ENCODE peak calls at places on chromosomes 16 and 17, in four cellular contexts. W is A549, Q is ovary, R is GM12878. P is an unnamed sample.
A peak's percentile ranks its signal among the peaks of the same experiment; 100 is the strongest.

GRCh38 chr16:53789159-53789558 is 85.2 kb downstream of the FTO start:
- DNase-seq in W (no peak), Q (no peak), R (no peak), P (no peak)

GRCh38 chr16:82425661-82426060 is 201.1 kb upstream of the CDH13 start:
- DNase-seq in W (no peak), Q (no peak), R (no peak), P (no peak)

GRCh38 chr16:21994856-21995465 is 6.0 kb downstream of the PDZD9 start:
- DNase-seq in W (no peak), Q (no peak), R (no peak), P (no peak)

GRCh38 chr17:43482103-43483012 is 1.4 kb upstream of the DHX8 start:
- DNase-seq in W (no peak), Q (peak; percentile 41), R (no peak), P (no peak)

GRCh38 chr16:48498761-48499600 is 111.0 kb downstream of the N4BP1 start:
- DNase-seq in W (no peak), Q (peak; percentile 53), R (no peak), P (peak; percentile 58)

GRCh38 chr17:62824290-62825135 is 16.4 kb upstream of the MARCHF10 start:
- DNase-seq in W (peak; percentile 66), Q (no peak), R (no peak), P (no peak)

GRCh38 chr16:73616186-73616585 is 568.3 kb upstream of the ZFHX3 start:
- DNase-seq in W (no peak), Q (no peak), R (no peak), P (no peak)

GRCh38 chr16:88784074-88784855 is 755 bp downstream of the PIEZO1 start:
- DNase-seq in W (peak; percentile 83), Q (peak; percentile 82), R (no peak), P (peak; percentile 77)

GRCh38 chr16:67571981-67572431 is 9.7 kb downstream of the CTCF start:
- DNase-seq in W (no peak), Q (no peak), R (no peak), P (no peak)

GRCh38 chr17:78485416-78486168 is 91.6 kb downstream of the DNAH17 start:
- DNase-seq in W (no peak), Q (no peak), R (no peak), P (no peak)

GRCh38 chr17:38706625-38707298 is 1.7 kb downstream of the MLLT6 start:
- DNase-seq in W (no peak), Q (no peak), R (no peak), P (no peak)

GRCh38 chr17:37358098-37358829 is 17.5 kb upstream of the C17orf78 start:
- DNase-seq in W (peak; percentile 82), Q (peak; percentile 71), R (no peak), P (peak; percentile 56)

GRCh38 chr17:42347198-42347597 is 41.0 kb downstream of the STAT3 start:
- DNase-seq in W (no peak), Q (no peak), R (no peak), P (no peak)

GRCh38 chr17:79413591-79413990 is 197.3 kb downstream of the RBFOX3 start:
- DNase-seq in W (no peak), Q (no peak), R (no peak), P (peak; percentile 62)

GRCh38 chr17:50371526-50371925 is 1.5 kb downstream of the MRPL27 start:
- DNase-seq in W (no peak), Q (no peak), R (no peak), P (no peak)

GRCh38 chr17:4947411-4948165 is 742 bp downstream of the PFN1 start:
- DNase-seq in W (peak; percentile 64), Q (peak; percentile 75), R (no peak), P (no peak)
- TF ChIP-seq POLR2A in W (no peak), Q (no peak), R (peak; percentile 78), P (no peak)

DNA sequence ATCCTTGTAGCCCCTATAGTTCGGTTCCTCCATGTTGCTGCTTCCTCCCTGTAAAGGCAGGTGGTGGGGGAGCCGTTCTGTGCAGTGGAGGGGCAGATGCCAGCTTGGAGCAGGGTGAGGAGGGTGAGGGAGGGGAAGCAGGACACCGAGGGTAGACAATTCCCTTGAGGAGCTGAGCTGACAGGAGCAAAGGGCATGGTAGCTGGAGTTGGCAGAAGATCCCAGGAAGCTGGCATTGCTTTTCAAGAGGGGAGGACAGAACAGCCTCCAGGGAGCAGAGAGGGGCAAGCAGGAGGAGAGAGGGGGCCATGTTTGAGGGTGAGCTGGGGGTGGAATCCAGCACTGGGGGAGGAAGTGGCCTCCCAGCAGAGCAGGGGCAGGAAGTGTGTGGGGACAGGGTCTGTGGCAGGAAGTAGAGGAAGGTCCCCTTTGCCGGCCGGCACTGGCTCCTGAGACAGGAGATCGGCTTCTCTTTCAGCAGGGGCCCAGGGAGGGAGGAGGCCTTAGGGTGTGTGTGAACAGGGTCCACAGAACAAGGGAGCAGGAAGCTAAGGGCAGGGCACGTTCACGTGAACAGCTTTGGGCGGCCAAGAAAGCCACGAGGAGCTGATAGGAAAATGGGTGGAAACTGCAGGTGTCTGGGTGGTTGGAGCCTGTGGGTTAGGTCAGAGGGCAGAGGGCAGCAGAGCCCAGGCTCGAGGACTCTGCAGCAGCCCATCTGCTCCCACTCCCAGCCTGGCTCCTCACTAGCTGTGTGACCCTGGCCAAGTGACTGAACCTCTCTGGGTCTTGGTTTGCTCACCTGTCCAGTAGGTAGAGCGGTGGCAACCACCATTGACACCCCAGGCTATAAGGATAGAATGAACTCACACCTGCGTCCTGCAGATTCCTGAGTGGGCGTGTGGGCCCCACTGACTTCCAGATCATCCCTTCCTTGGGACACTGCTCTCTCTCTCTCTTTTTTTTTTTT is 17.5 kb upstream of the SPNS2 start:
- DNase-seq in W (no peak), Q (no peak), R (no peak), P (no peak)
- H3K4me3 ChIP-seq in W (no peak overlapping the region), Q (no peak overlapping the region), R (no peak overlapping the region), P (no peak overlapping the region)

GRCh38 chr17:59331129-59331928 is at the start of gene YPEL2:
- DNase-seq in W (peak; percentile 98), Q (peak; percentile 96), R (peak; percentile 41), P (peak; percentile 89)

GRCh38 chr17:59330314-59330942 is 1.0 kb upstream of the YPEL2 start:
- DNase-seq in W (peak; percentile 76), Q (peak; percentile 37), R (no peak), P (peak; percentile 54)

GRCh38 chr17:59331929-59332889 is 754 bp downstream of the YPEL2 start:
- DNase-seq in W (no peak), Q (peak; percentile 67), R (no peak), P (no peak)

GRCh38 chr17:59333845-59334244 is 2.4 kb downstream of the YPEL2 start:
- DNase-seq in W (no peak), Q (no peak), R (no peak), P (no peak)

DNA sequence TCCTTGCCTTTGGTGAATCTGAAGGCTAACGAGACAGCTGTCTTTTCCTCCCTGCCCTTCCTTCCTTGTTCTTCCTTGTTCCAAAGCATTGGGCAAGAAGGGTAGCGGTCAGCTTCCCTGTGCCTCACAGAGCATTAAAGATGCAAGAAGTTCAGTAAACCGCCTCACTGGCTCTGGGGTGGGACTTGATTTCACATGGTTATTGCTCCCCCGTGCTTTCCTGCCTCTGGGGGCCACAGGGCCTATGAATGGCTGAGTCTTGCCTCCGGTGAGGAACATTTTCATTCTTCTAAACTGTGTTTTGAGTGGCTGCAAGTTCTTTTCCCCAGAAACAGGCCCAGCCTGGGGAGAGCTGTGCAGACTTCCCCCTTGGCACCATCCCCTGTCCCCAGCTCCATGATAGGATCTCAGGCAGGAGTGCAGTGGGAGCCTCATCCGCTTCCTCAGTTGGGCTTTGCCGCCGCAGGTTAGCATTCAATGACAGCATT is 1.5 kb downstream of the YPEL2 start:
- DNase-seq in W (no peak), Q (no peak), R (no peak), P (peak; percentile 30)
- H3K4me1 ChIP-seq in W (peaks cover 33% of the 10 kb centered on the region), Q (peaks cover 7% of the 10 kb centered on the region), R (peaks cover 17% of the 10 kb centered on the region), P (no peaks in the 10 kb centered on the region)

GRCh38 chr17:1110844-1111598 is 68.8 kb downstream of the ABR start:
- DNase-seq in W (peak; percentile 90), Q (no peak), R (no peak), P (no peak)
- TF ChIP-seq POLR2A in W (peak; percentile 30), Q (no peak), R (no peak), P (no peak)

GRCh38 chr16:87463722-87464690 is 28.8 kb downstream of the ZCCHC14 start:
- DNase-seq in W (no peak), Q (peak; percentile 42), R (no peak), P (no peak)
- H3K4me3 ChIP-seq in W (no peak overlapping the region), Q (no peak overlapping the region), R (no peak overlapping the region), P (no peak overlapping the region)

P was measured in breast epithelium.